ENCODE peak calls at places on chromosome 6, in five cellular contexts. R, Y, C, P and H are unnamed samples.
A peak's percentile ranks its signal among the peaks of the same experiment; 100 is the strongest.

GRCh38 chr6:24666097-24666615 is 543 bp downstream of the TDP2 start:
- DNase-seq in C (peak; percentile 80), P (peak; percentile 41), R (no peak), Y (peak; percentile 75), H (no peak)

GRCh38 chr6:105321728-105322127 is 81.2 kb downstream of the PREP start:
- DNase-seq in C (no peak), R (no peak), Y (no peak), P (no peak), H (no peak)

GRCh38 chr6:74598473-74599393 is 607.1 kb downstream of the COL12A1 start:
- DNase-seq in Y (no peak), P (no peak), R (no peak), C (no peak), H (no peak)

GRCh38 chr6:116316772-116317467 is 37.2 kb upstream of the TSPYL1 start:
- DNase-seq in R (no peak), C (no peak), P (no peak), Y (no peak), H (no peak)

GRCh38 chr6:41343641-41344187 is 8.3 kb downstream of the NCR2 start:
- DNase-seq in C (no peak), Y (no peak), R (no peak), P (no peak), H (no peak)

GRCh38 chr6:121616411-121616810 is 181.0 kb downstream of the GJA1 start:
- DNase-seq in P (no peak), Y (no peak), R (no peak), C (no peak), H (no peak)

GRCh38 chr6:22722913-22723312 is 153.5 kb downstream of the HDGFL1 start:
- DNase-seq in P (no peak), R (no peak), Y (no peak), C (no peak), H (no peak)

GRCh38 chr6:69917834-69918233 is 51.5 kb downstream of the COL19A1 start:
- DNase-seq in R (no peak), C (no peak), Y (no peak), P (no peak), H (no peak)

GRCh38 chr6:17923401-17923863 is 64.0 kb downstream of the KIF13A start:
- DNase-seq in R (no peak), Y (no peak), C (no peak), P (no peak), H (no peak)

DNA sequence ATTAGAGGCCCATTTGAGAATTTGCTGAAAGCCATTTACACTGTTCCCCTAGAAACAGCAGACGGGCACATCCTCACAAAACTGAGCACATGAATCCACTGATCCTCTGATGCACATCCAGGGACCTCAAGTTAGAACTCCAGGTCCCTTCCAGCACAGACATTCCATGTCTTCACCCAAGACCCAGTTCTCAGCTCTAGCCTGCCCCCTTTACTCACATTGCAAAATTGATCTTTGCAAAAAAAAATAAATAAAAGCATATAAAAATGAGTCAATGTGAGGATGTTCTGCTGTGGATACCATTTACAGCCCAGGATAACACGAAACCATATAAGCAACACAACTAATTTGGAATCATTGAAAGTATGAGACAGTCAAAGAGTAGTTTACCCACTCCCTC is 458.2 kb upstream of the JARID2 start:
- DNase-seq in R (no peak), Y (no peak), P (no peak), C (no peak), H (no peak)
- H3K4me1 ChIP-seq in R (no peaks in the 10 kb centered on the region), Y (peaks cover 7% of the 10 kb centered on the region), P (no peaks in the 10 kb centered on the region), C (no peaks in the 10 kb centered on the region), H (no peaks in the 10 kb centered on the region)

GRCh38 chr6:161830866-161831600 is 557.2 kb upstream of the AGPAT4 start:
- DNase-seq in C (no peak), Y (no peak), R (no peak), P (no peak), H (no peak)
- H3K27me3 ChIP-seq in C (no peaks in the 10 kb centered on the region), Y (no peaks in the 10 kb centered on the region), R (no peaks in the 10 kb centered on the region), P (no peaks in the 10 kb centered on the region), H (no peaks in the 10 kb centered on the region)

GRCh38 chr6:153814136-153814535 is 224.9 kb upstream of the OPRM1 start:
- DNase-seq in P (no peak), R (no peak), Y (no peak), C (no peak), H (no peak)

GRCh38 chr6:153816306-153816845 is 222.7 kb upstream of the OPRM1 start:
- DNase-seq in R (no peak), Y (no peak), C (no peak), P (peak; percentile 54), H (no peak)
- H3K4me1 ChIP-seq in R (no peaks in the 10 kb centered on the region), Y (no peaks in the 10 kb centered on the region), C (no peaks in the 10 kb centered on the region), P (peaks cover 6% of the 10 kb centered on the region), H (no peaks in the 10 kb centered on the region)

DNA sequence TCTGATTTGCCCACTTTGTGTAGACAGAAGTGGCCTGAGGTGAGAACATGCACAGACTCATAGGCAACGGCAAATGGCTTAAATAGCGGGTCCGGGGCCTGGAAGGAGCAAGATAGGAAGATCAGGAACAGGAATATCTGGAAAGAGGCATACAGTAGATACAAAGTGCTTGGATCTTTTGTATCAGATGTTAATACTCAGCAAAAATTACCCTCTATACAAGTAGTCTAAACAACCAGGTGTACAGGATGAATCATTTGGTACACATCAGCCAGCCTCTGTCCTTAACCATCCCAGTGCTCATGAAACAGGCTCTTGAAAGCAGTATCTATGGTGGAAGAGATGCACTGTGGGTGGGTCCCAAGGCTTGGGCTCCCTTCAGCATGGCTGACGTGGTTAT is 28.9 kb upstream of the HLA-C start:
- DNase-seq in R (no peak), P (no peak), Y (no peak), C (no peak), H (no peak)
- H3K27me3 ChIP-seq in R (no peaks in the 10 kb centered on the region), P (no peaks in the 10 kb centered on the region), Y (peaks cover 21% of the 10 kb centered on the region), C (no peaks in the 10 kb centered on the region), H (no peaks in the 10 kb centered on the region)